ENCODE peak calls at places on chromosome 17, in eight cellular contexts. G is GM10248; M is AG09309; L is CD4-positive, alpha-beta T cell; F is SK-N-SH; S is astrocyte of the cerebellum; A is fibroblast of the aortic adventitia; D is uterus. E is an unnamed sample.

GRCh38 chr17:35299108-35299507 is 56.2 kb downstream of the SLFN5 start:
- DNase-seq in F (no peak), M (no peak), G (no peak), S (no peak), A (no peak), D (no peak), L (no peak), E (no peak)

GRCh38 chr17:55783684-55784245 is 32.9 kb downstream of the PCTP start:
- DNase-seq in A (peak), M (peak), L (no peak), G (no peak), F (peak), S (no peak), D (peak), E (no peak)

GRCh38 chr17:180380-181212 is 854 bp downstream of the DOC2B start:
- DNase-seq in F (peak), A (no peak), L (no peak), G (no peak), M (no peak), D (no peak), S (no peak), E (no peak)

GRCh38 chr17:74601944-74602572 is 10.0 kb upstream of the CD300LD start:
- DNase-seq in M (no peak), L (no peak), F (peak), A (peak), S (no peak), D (no peak), G (peak), E (peak)

GRCh38 chr17:68450801-68451200 is 6.5 kb downstream of the WIPI1 start:
- DNase-seq in L (no peak), S (no peak), M (no peak), F (no peak), D (no peak), G (no peak), A (no peak), E (no peak)

GRCh38 chr17:74831442-74832146 is 28.1 kb downstream of the GRIN2C start:
- DNase-seq in L (no peak), F (peak), G (no peak), S (no peak), A (no peak), M (no peak), D (no peak), E (no peak)

GRCh38 chr17:63844293-63844672 is 1.8 kb upstream of the SMARCD2 start:
- DNase-seq in L (no peak), G (no peak), A (no peak), D (no peak), M (no peak), S (no peak), F (no peak), E (no peak)

GRCh38 chr17:32111141-32111771 is 31.0 kb upstream of the RHOT1 start:
- DNase-seq in S (peak), L (peak), F (peak), M (no peak), A (peak), D (peak), G (no peak), E (no peak)

GRCh38 chr17:30433514-30433913 is 43.7 kb upstream of the GOSR1 start:
- DNase-seq in S (peak), G (no peak), L (no peak), F (no peak), A (peak), D (no peak), M (peak), E (no peak)

GRCh38 chr17:42023524-42024349 is 3.8 kb downstream of the NKIRAS2 start:
- DNase-seq in D (no peak), A (no peak), L (no peak), M (no peak), F (no peak), S (no peak), G (no peak), E (no peak)

GRCh38 chr17:77449908-77450741 is 309.4 kb downstream of the SEC14L1 start:
- DNase-seq in A (peak), L (no peak), D (peak), G (peak), S (no peak), F (peak), M (no peak), E (no peak)

GRCh38 chr17:76641501-76641900 is 2.1 kb downstream of the ST6GALNAC1 start:
- DNase-seq in D (no peak), M (no peak), A (no peak), L (no peak), G (no peak), F (no peak), S (no peak), E (no peak)

GRCh38 chr17:44217738-44218343 is 1.6 kb downstream of the UBTF start:
- DNase-seq in M (no peak), G (no peak), D (no peak), L (no peak), S (no peak), A (no peak), F (no peak), E (no peak)

GRCh38 chr17:17379197-17379991 is 76.2 kb downstream of the NT5M start:
- DNase-seq in S (peak), D (no peak), M (no peak), G (no peak), F (no peak), L (no peak), A (peak), E (no peak)

GRCh38 chr17:55154101-55154500 is 110.7 kb upstream of the HLF start:
- DNase-seq in L (no peak), D (no peak), S (no peak), A (no peak), M (no peak), G (no peak), F (no peak), E (no peak)

DNA sequence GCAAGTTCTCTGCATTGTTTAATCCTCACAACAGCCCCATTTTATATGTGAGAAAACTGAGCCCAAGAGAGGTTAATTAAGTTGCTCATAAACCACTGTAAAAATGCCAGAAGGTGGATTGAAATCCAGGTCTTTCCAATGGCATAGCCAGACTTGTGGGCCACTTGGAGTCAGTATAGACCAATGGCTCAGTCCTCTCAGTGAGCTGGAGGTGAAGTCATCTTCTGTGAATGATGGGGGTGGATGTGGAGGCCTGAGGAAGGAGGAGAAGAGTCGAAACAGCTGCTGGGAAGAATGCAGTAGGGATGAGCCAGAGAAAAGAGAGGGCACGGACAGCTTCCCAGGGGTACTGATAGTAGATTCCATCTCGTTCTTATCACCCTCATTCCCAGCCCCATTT is 213.4 kb downstream of the SOX9 start:
- DNase-seq in F (no peak), D (no peak), G (no peak), A (peak), S (no peak), L (no peak), M (peak), E (no peak)
- TF ChIP-seq CTCF in F (peak), D (no peak), G (no peak), A (peak), S (no peak), L (no peak), M (peak), E (no peak)

GRCh38 chr17:40281663-40282062 is 6.0 kb upstream of the CDC6 start:
- DNase-seq in A (no peak), G (no peak), F (no peak), M (no peak), D (no peak), S (no peak), L (no peak), E (no peak)

GRCh38 chr17:40286473-40286872 is 1.2 kb upstream of the CDC6 start:
- DNase-seq in M (no peak), F (no peak), D (no peak), A (no peak), L (no peak), G (no peak), S (no peak), E (no peak)

GRCh38 chr17:40283662-40284061 is 4.0 kb upstream of the CDC6 start:
- DNase-seq in G (no peak), F (no peak), M (peak), L (no peak), S (peak), D (no peak), A (peak), E (peak)

GRCh38 chr17:40287159-40287493 is 553 bp upstream of the CDC6 start:
- DNase-seq in S (no peak), F (no peak), G (no peak), A (no peak), M (no peak), L (no peak), D (no peak), E (no peak)

GRCh38 chr17:40284085-40284713 is 3.5 kb upstream of the CDC6 start:
- DNase-seq in A (peak), D (no peak), L (no peak), S (peak), G (no peak), M (peak), F (no peak), E (no peak)
- TF ChIP-seq CTCF in A (peak), D (no peak), L (no peak), S (peak), G (no peak), M (peak), F (peak), E (no peak)

DNA sequence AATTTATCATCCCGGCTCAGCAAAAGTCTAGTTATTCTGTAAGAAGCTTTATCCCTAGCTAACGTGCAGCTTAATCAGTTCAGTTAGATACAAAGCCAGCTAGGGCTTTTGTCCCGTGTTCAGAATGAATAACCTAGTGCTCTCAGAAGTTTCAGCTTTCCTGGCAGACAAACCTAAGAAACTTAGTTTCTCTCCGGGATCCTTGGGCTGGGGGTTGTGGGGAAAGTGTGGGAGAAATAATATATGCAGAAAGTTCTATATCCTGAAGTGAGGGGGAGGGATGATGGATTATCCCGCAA is 475.7 kb upstream of the CCL2 start:
- DNase-seq in A (no peak), S (no peak), L (no peak), D (no peak), G (no peak), M (no peak), F (no peak), E (no peak)
- TF ChIP-seq CTCF in A (no peak), S (no peak), L (peak), D (no peak), G (no peak), M (no peak), F (no peak), E (no peak)

GRCh38 chr17:29251969-29252866 is 5.6 kb downstream of the CRYBA1 start:
- DNase-seq in F (peak), L (no peak), M (no peak), G (no peak), S (no peak), A (peak), D (no peak), E (peak)
- TF ChIP-seq CTCF in F (peak), L (peak), M (peak), G (peak), S (peak), A (peak), D (peak), E (no peak)